ENCODE peak calls at places on chromosome 7, in nine cellular contexts. One of them, this sample, is unnamed. For H3K4me1, the result is how much of the 10 kb centered on the place peaks cover.

GRCh38 chr7:150449206-150449956 is 1.0 kb upstream of the GIMAP8 start:
- DNase-seq in heart left ventricle: no peak
- DNase-seq in mammary epithelial cell: no peak
- DNase-seq in heart right ventricle: no peak
- DNase-seq in OCI-LY7: no peak
- DNase-seq in IMR-90: no peak
- DNase-seq in upper lobe of right lung: no peak
- DNase-seq in HCT116: no peak
- DNase-seq in adrenal gland: no peak
- DNase-seq in this sample: no peak

GRCh38 chr7:3154881-3155494 is 111.3 kb upstream of the CARD11 start:
- DNase-seq in mammary epithelial cell: peak
- DNase-seq in heart left ventricle: no peak
- DNase-seq in upper lobe of right lung: peak
- DNase-seq in HCT116: peak
- DNase-seq in adrenal gland: peak
- DNase-seq in IMR-90: peak
- DNase-seq in OCI-LY7: peak
- DNase-seq in heart right ventricle: no peak
- DNase-seq in this sample: peak

GRCh38 chr7:137609500-137609899 is 237.3 kb downstream of the DGKI start:
- DNase-seq in OCI-LY7: no peak
- DNase-seq in heart left ventricle: no peak
- DNase-seq in mammary epithelial cell: no peak
- DNase-seq in upper lobe of right lung: no peak
- DNase-seq in HCT116: no peak
- DNase-seq in heart right ventricle: no peak
- DNase-seq in IMR-90: no peak
- DNase-seq in adrenal gland: no peak
- DNase-seq in this sample: no peak

GRCh38 chr7:1313591-1313990 is 80.9 kb downstream of the UNCX start:
- DNase-seq in HCT116: no peak
- DNase-seq in adrenal gland: no peak
- DNase-seq in mammary epithelial cell: no peak
- DNase-seq in heart right ventricle: no peak
- DNase-seq in upper lobe of right lung: no peak
- DNase-seq in IMR-90: no peak
- DNase-seq in OCI-LY7: no peak
- DNase-seq in heart left ventricle: no peak
- DNase-seq in this sample: peak

GRCh38 chr7:36349626-36350025 is 40.0 kb upstream of the ANLN start:
- DNase-seq in HCT116: no peak
- DNase-seq in IMR-90: peak
- DNase-seq in heart right ventricle: no peak
- DNase-seq in heart left ventricle: no peak
- DNase-seq in upper lobe of right lung: no peak
- DNase-seq in adrenal gland: no peak
- DNase-seq in OCI-LY7: no peak
- DNase-seq in mammary epithelial cell: peak
- DNase-seq in this sample: no peak

GRCh38 chr7:142327555-142327954 is 69.7 kb upstream of the PRSS58 start:
- DNase-seq in heart left ventricle: no peak
- DNase-seq in mammary epithelial cell: no peak
- DNase-seq in HCT116: no peak
- DNase-seq in OCI-LY7: no peak
- DNase-seq in adrenal gland: no peak
- DNase-seq in IMR-90: no peak
- DNase-seq in upper lobe of right lung: no peak
- DNase-seq in heart right ventricle: no peak
- DNase-seq in this sample: no peak

GRCh38 chr7:21028990-21029337 is 242.3 kb upstream of the SP8 start:
- DNase-seq in mammary epithelial cell: no peak
- DNase-seq in HCT116: no peak
- DNase-seq in heart right ventricle: no peak
- DNase-seq in heart left ventricle: no peak
- DNase-seq in IMR-90: no peak
- DNase-seq in upper lobe of right lung: no peak
- DNase-seq in adrenal gland: no peak
- DNase-seq in OCI-LY7: no peak
- DNase-seq in this sample: no peak

GRCh38 chr7:104185346-104185745 is 22.5 kb downstream of the ORC5 start:
- DNase-seq in upper lobe of right lung: no peak
- DNase-seq in HCT116: no peak
- DNase-seq in OCI-LY7: no peak
- DNase-seq in heart right ventricle: no peak
- DNase-seq in mammary epithelial cell: peak
- DNase-seq in heart left ventricle: no peak
- DNase-seq in IMR-90: no peak
- DNase-seq in adrenal gland: no peak
- DNase-seq in this sample: no peak

GRCh38 chr7:44415510-44415909 is 74.9 kb downstream of the NUDCD3 start:
- DNase-seq in IMR-90: peak
- DNase-seq in heart right ventricle: no peak
- DNase-seq in upper lobe of right lung: no peak
- DNase-seq in mammary epithelial cell: no peak
- DNase-seq in adrenal gland: no peak
- DNase-seq in heart left ventricle: no peak
- DNase-seq in OCI-LY7: no peak
- DNase-seq in HCT116: no peak
- DNase-seq in this sample: no peak

GRCh38 chr7:155802906-155803417 is 9.3 kb downstream of the SHH start:
- DNase-seq in heart left ventricle: no peak
- DNase-seq in OCI-LY7: no peak
- DNase-seq in heart right ventricle: no peak
- DNase-seq in IMR-90: no peak
- DNase-seq in mammary epithelial cell: no peak
- DNase-seq in adrenal gland: no peak
- DNase-seq in upper lobe of right lung: peak
- DNase-seq in HCT116: no peak
- DNase-seq in this sample: no peak

DNA sequence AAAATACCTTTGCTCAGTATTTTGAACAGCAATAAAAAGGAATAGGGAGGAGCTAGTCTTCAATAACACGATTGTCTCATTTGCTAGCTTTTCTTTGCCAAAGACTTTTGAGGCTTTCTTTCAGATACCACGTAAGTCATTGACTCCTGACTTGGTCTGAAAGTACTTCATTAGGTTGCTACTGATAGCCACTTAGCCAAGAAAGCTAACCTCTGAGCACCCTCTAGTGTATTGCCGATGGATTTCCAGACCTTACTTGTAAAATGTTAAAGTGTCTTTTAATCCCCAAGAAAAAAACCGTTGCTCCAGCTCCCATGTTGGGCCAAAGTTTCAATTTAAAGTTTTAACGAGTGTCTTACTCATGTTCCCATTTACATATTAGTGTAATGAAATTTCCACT is 63.4 kb upstream of the STRIP2 start:
- DNase-seq in adrenal gland: no peak
- DNase-seq in HCT116: no peak
- DNase-seq in heart right ventricle: no peak
- DNase-seq in OCI-LY7: no peak
- DNase-seq in heart left ventricle: no peak
- DNase-seq in IMR-90: peak
- DNase-seq in upper lobe of right lung: no peak
- DNase-seq in mammary epithelial cell: peak
- DNase-seq in this sample: no peak
- TF ChIP-seq CTCF in adrenal gland: no peak
- TF ChIP-seq CTCF in HCT116: no peak
- TF ChIP-seq CTCF in heart right ventricle: no peak
- TF ChIP-seq CTCF in OCI-LY7: no peak
- TF ChIP-seq CTCF in heart left ventricle: no peak
- TF ChIP-seq CTCF in IMR-90: peak
- TF ChIP-seq CTCF in upper lobe of right lung: no peak
- TF ChIP-seq CTCF in mammary epithelial cell: no peak
- TF ChIP-seq CTCF in this sample: no peak

GRCh38 chr7:98802088-98802780 is 67.6 kb downstream of the TMEM130 start:
- DNase-seq in heart right ventricle: peak
- DNase-seq in heart left ventricle: peak
- DNase-seq in IMR-90: peak
- DNase-seq in upper lobe of right lung: no peak
- DNase-seq in adrenal gland: peak
- DNase-seq in HCT116: peak
- DNase-seq in mammary epithelial cell: peak
- DNase-seq in OCI-LY7: peak
- DNase-seq in this sample: peak

GRCh38 chr7:98808751-98809460 is 60.9 kb downstream of the TMEM130 start:
- DNase-seq in adrenal gland: no peak
- DNase-seq in OCI-LY7: no peak
- DNase-seq in heart left ventricle: no peak
- DNase-seq in HCT116: no peak
- DNase-seq in IMR-90: no peak
- DNase-seq in upper lobe of right lung: no peak
- DNase-seq in mammary epithelial cell: no peak
- DNase-seq in heart right ventricle: no peak
- DNase-seq in this sample: no peak

GRCh38 chr7:98802781-98803110 is 67.1 kb downstream of the TMEM130 start:
- DNase-seq in upper lobe of right lung: no peak
- DNase-seq in OCI-LY7: peak
- DNase-seq in heart right ventricle: no peak
- DNase-seq in HCT116: no peak
- DNase-seq in heart left ventricle: no peak
- DNase-seq in adrenal gland: no peak
- DNase-seq in mammary epithelial cell: no peak
- DNase-seq in IMR-90: no peak
- DNase-seq in this sample: no peak

GRCh38 chr7:98807306-98807880 is 62.4 kb downstream of the TMEM130 start:
- DNase-seq in upper lobe of right lung: no peak
- DNase-seq in OCI-LY7: no peak
- DNase-seq in heart left ventricle: no peak
- DNase-seq in IMR-90: no peak
- DNase-seq in HCT116: no peak
- DNase-seq in adrenal gland: no peak
- DNase-seq in heart right ventricle: no peak
- DNase-seq in mammary epithelial cell: peak
- DNase-seq in this sample: no peak

DNA sequence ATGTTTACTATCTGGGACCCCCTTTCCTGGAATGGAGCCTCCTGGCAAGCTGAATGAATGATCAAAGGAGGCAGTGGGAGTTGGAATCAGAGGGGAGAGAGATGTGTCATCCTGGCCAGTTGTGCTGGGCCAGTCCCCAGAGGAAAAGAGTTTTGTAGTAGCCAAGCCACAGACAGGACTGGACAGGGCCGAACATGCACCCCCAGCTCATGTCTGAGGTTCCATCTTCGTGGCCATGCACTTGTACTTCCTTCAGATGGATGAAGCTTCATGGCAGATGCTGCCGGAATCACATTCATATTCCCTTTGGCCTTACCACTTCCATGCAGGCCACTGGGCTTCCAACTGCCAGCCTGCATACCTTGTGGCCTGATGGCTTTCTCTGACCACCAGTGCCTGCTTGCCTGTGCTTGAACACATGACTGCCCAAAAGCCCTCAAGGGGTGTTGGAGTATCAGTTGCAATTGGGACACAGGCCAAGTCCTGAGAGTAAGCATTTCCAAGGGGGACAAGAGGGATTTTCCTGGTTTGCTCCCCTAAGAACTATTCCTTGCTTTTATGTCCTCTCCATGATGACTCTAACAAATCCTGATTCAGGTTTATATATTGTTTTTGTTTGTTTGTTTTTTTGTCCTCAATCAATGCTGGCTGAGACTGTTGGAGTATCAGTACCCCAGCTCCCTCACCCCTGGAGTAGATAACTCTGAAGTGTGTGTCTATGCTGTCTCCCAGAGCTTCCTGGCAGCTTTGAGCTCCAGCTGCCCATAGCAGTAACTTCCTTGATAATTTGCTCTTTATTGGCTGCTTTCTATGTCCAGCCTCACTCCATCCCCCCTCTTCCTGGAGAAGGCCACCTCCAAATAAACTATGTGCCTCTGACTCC is 63.6 kb downstream of the TMEM130 start:
- DNase-seq in adrenal gland: no peak
- DNase-seq in mammary epithelial cell: no peak
- DNase-seq in OCI-LY7: no peak
- DNase-seq in IMR-90: no peak
- DNase-seq in HCT116: no peak
- DNase-seq in heart right ventricle: no peak
- DNase-seq in heart left ventricle: no peak
- DNase-seq in upper lobe of right lung: no peak
- DNase-seq in this sample: no peak
- H3K4me1 ChIP-seq in adrenal gland: under half
- H3K4me1 ChIP-seq in mammary epithelial cell: under half
- H3K4me1 ChIP-seq in OCI-LY7: under half
- H3K4me1 ChIP-seq in IMR-90: under half
- H3K4me1 ChIP-seq in HCT116: under half
- H3K4me1 ChIP-seq in heart right ventricle: under half
- H3K4me1 ChIP-seq in heart left ventricle: under half
- H3K4me1 ChIP-seq in upper lobe of right lung: under half
- H3K4me1 ChIP-seq in this sample: under half

GRCh38 chr7:139823855-139824670 is 5.0 kb upstream of the TBXAS1 start:
- DNase-seq in upper lobe of right lung: no peak
- DNase-seq in heart left ventricle: no peak
- DNase-seq in adrenal gland: no peak
- DNase-seq in HCT116: no peak
- DNase-seq in OCI-LY7: no peak
- DNase-seq in IMR-90: peak
- DNase-seq in mammary epithelial cell: no peak
- DNase-seq in heart right ventricle: no peak
- DNase-seq in this sample: no peak

GRCh38 chr7:139817249-139817648 is 11.8 kb upstream of the TBXAS1 start:
- DNase-seq in mammary epithelial cell: no peak
- DNase-seq in adrenal gland: no peak
- DNase-seq in OCI-LY7: no peak
- DNase-seq in heart right ventricle: no peak
- DNase-seq in heart left ventricle: no peak
- DNase-seq in HCT116: no peak
- DNase-seq in IMR-90: no peak
- DNase-seq in upper lobe of right lung: no peak
- DNase-seq in this sample: no peak

GRCh38 chr7:139821349-139822115 is 7.5 kb upstream of the TBXAS1 start:
- DNase-seq in upper lobe of right lung: no peak
- DNase-seq in IMR-90: no peak
- DNase-seq in mammary epithelial cell: no peak
- DNase-seq in HCT116: no peak
- DNase-seq in heart right ventricle: no peak
- DNase-seq in heart left ventricle: no peak
- DNase-seq in OCI-LY7: no peak
- DNase-seq in adrenal gland: no peak
- DNase-seq in this sample: no peak

GRCh38 chr7:139822855-139823254 is 6.2 kb upstream of the TBXAS1 start:
- DNase-seq in HCT116: no peak
- DNase-seq in IMR-90: no peak
- DNase-seq in OCI-LY7: no peak
- DNase-seq in heart right ventricle: no peak
- DNase-seq in adrenal gland: no peak
- DNase-seq in upper lobe of right lung: no peak
- DNase-seq in mammary epithelial cell: no peak
- DNase-seq in heart left ventricle: no peak
- DNase-seq in this sample: no peak

GRCh38 chr7:139820089-139820488 is 9.0 kb upstream of the TBXAS1 start:
- DNase-seq in mammary epithelial cell: peak
- DNase-seq in OCI-LY7: no peak
- DNase-seq in upper lobe of right lung: no peak
- DNase-seq in heart right ventricle: no peak
- DNase-seq in adrenal gland: no peak
- DNase-seq in heart left ventricle: no peak
- DNase-seq in IMR-90: no peak
- DNase-seq in HCT116: no peak
- DNase-seq in this sample: no peak
- TF ChIP-seq CTCF in mammary epithelial cell: no peak
- TF ChIP-seq CTCF in OCI-LY7: no peak
- TF ChIP-seq CTCF in upper lobe of right lung: no peak
- TF ChIP-seq CTCF in heart right ventricle: no peak
- TF ChIP-seq CTCF in adrenal gland: no peak
- TF ChIP-seq CTCF in heart left ventricle: no peak
- TF ChIP-seq CTCF in IMR-90: no peak
- TF ChIP-seq CTCF in HCT116: no peak
- TF ChIP-seq CTCF in this sample: no peak

GRCh38 chr7:107994366-107994765 is 8.6 kb downstream of the LAMB1 start:
- DNase-seq in heart right ventricle: no peak
- DNase-seq in mammary epithelial cell: no peak
- DNase-seq in adrenal gland: no peak
- DNase-seq in OCI-LY7: no peak
- DNase-seq in IMR-90: no peak
- DNase-seq in heart left ventricle: no peak
- DNase-seq in upper lobe of right lung: no peak
- DNase-seq in HCT116: no peak
- DNase-seq in this sample: no peak
- H3K4me1 ChIP-seq in heart right ventricle: half or more
- H3K4me1 ChIP-seq in mammary epithelial cell: half or more
- H3K4me1 ChIP-seq in adrenal gland: under half
- H3K4me1 ChIP-seq in OCI-LY7: under half
- H3K4me1 ChIP-seq in IMR-90: under half
- H3K4me1 ChIP-seq in heart left ventricle: half or more
- H3K4me1 ChIP-seq in upper lobe of right lung: under half
- H3K4me1 ChIP-seq in HCT116: under half
- H3K4me1 ChIP-seq in this sample: under half